ENCODE peak calls at places on chromosomes 7 and 10, in eight cellular contexts. Y is left ventricle myocardium inferior, I is aorta, F is psoas muscle, V is right cardiac atrium, S is PC-3, B is AG09309, H is skeletal muscle cell. K is an unnamed sample.
A peak's percentile ranks its signal among the peaks of the same experiment; 100 is the strongest.

GRCh38 chr7:18302077-18302476 is 193.5 kb upstream of the HDAC9 start:
- DNase-seq in V (no peak), F (no peak), S (no peak), I (no peak), Y (no peak), H (no peak), B (no peak), K (no peak)

GRCh38 chr7:98120559-98120958 is 13.9 kb downstream of the LMTK2 start:
- DNase-seq in B (no peak), F (no peak), I (no peak), V (no peak), S (no peak), H (no peak), Y (no peak), K (no peak)

GRCh38 chr7:79912213-79912633 is 222.4 kb upstream of the GNAI1 start:
- DNase-seq in I (no peak), Y (no peak), S (no peak), B (no peak), F (no peak), H (no peak), V (no peak), K (no peak)

GRCh38 chr7:100799037-100799896 is 28.1 kb downstream of the EPHB4 start:
- DNase-seq in S (peak; percentile 70), B (peak; percentile 10), H (peak; percentile 3), F (no peak), V (peak; percentile 66), Y (peak; percentile 52), I (peak; percentile 67), K (no peak)

GRCh38 chr10:20457656-20458055 is 439.5 kb downstream of the NEBL start:
- DNase-seq in S (no peak), Y (no peak), I (no peak), F (no peak), V (no peak), B (no peak), H (no peak), K (no peak)

GRCh38 chr7:13017325-13017853 is 330.0 kb downstream of the ARL4A start:
- DNase-seq in F (no peak), B (no peak), H (peak; percentile 56), I (no peak), V (no peak), S (peak; percentile 69), Y (no peak), K (no peak)

GRCh38 chr10:117662126-117662525 is 119.6 kb downstream of the EMX2 start:
- DNase-seq in B (no peak), F (no peak), Y (no peak), I (no peak), V (no peak), H (no peak), S (no peak), K (no peak)

GRCh38 chr10:52801951-52802350 is 29.4 kb upstream of the MBL2 start:
- DNase-seq in Y (no peak), H (no peak), B (peak; percentile 23), V (no peak), I (no peak), F (no peak), S (peak; percentile 100), K (peak; percentile 5)

GRCh38 chr10:60524541-60524940 is 134.9 kb upstream of the ANK3 start:
- DNase-seq in H (peak; percentile 93), S (no peak), Y (no peak), V (no peak), B (peak; percentile 53), I (no peak), F (no peak), K (no peak)

GRCh38 chr7:151700621-151701185 is 176.2 kb downstream of the PRKAG2 start:
- DNase-seq in I (no peak), S (no peak), V (no peak), H (peak; percentile 48), Y (peak; percentile 13), B (no peak), F (no peak), K (no peak)

GRCh38 chr7:5226921-5227785 is 37.1 kb downstream of the WIPI2 start:
- DNase-seq in S (no peak), H (no peak), V (no peak), B (no peak), I (peak; percentile 42), F (peak; percentile 40), Y (no peak), K (no peak)

GRCh38 chr7:131103997-131104396 is 223.7 kb upstream of the MKLN1 start:
- DNase-seq in V (no peak), H (peak; percentile 73), S (peak; percentile 9), F (no peak), B (peak; percentile 75), I (no peak), Y (no peak), K (no peak)

GRCh38 chr10:1737222-1738061 is at the start of gene ADARB2:
- DNase-seq in V (no peak), B (no peak), F (no peak), Y (no peak), S (no peak), I (no peak), H (no peak), K (no peak)

GRCh38 chr7:70764004-70764691 is 367.8 kb upstream of the GALNT17 start:
- DNase-seq in B (no peak), H (no peak), F (no peak), Y (no peak), V (no peak), S (no peak), I (no peak), K (no peak)

GRCh38 chr10:122469848-122470247 is 8.5 kb downstream of the HTRA1 start:
- DNase-seq in V (no peak), S (no peak), H (no peak), I (no peak), B (no peak), Y (no peak), F (no peak), K (no peak)

GRCh38 chr10:72228318-72228751 is 12.3 kb upstream of the ASCC1 start:
- DNase-seq in S (no peak), I (no peak), V (no peak), B (no peak), Y (no peak), F (no peak), H (no peak), K (no peak)

GRCh38 chr7:19210883-19211282 is 65.7 kb upstream of the FERD3L start:
- DNase-seq in H (no peak), S (no peak), V (no peak), F (no peak), I (no peak), Y (no peak), B (no peak), K (no peak)

GRCh38 chr7:5677538-5678294 is 103.7 kb downstream of the RNF216 start:
- DNase-seq in B (no peak), Y (peak; percentile 73), V (peak; percentile 69), S (peak; percentile 70), F (peak; percentile 73), I (peak; percentile 79), H (peak; percentile 32), K (no peak)

GRCh38 chr10:2925631-2926030 is 141.7 kb upstream of the PFKP start:
- DNase-seq in B (no peak), V (peak; percentile 72), S (peak; percentile 51), H (peak; percentile 16), I (peak; percentile 85), F (peak; percentile 76), Y (peak; percentile 43), K (no peak)

DNA sequence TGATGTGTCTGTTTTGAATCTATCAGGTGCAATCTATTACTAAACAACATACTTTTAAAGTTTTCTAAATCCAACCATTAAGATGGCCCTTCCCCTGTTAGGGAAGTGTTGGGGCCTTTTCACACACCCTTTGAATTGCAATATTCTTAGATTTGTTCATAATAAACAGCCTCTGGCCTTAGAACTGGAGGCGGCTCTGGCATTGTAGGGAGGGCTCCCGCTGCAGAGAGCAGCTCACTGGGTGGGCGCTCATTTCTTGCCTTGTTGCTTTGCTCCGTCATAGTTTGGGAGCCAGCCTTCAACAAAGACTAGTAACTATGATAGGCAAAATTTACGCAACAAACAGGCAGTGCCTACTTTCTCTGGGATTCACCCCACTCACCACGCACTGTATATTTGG is 4.2 kb upstream of the HOXA10 start:
- DNase-seq in I (no peak), V (no peak), S (no peak), B (no peak), H (no peak), Y (no peak), F (peak; percentile 54), K (no peak)
- H3K4me3 ChIP-seq in I (no peak overlapping the region), V (no peak overlapping the region), S (peak overlapping the region; percentile 84), B (peak overlapping the region; percentile 87), H (peak overlapping the region; percentile 78), Y (no peak overlapping the region), F (peak overlapping the region; percentile 79), K (no peak overlapping the region)

GRCh38 chr7:22879718-22880306 is 57.2 kb upstream of the TOMM7 start:
- DNase-seq in H (no peak), S (no peak), B (no peak), V (no peak), F (no peak), I (no peak), Y (no peak), K (no peak)

GRCh38 chr7:22876986-22877729 is 54.5 kb upstream of the TOMM7 start:
- DNase-seq in V (no peak), B (no peak), H (no peak), F (no peak), Y (no peak), S (no peak), I (no peak), K (no peak)

GRCh38 chr7:22874904-22875303 is 52.3 kb upstream of the TOMM7 start:
- DNase-seq in Y (no peak), B (no peak), F (no peak), I (no peak), H (no peak), V (no peak), S (no peak), K (no peak)

GRCh38 chr7:22875475-22875874 is 52.8 kb upstream of the TOMM7 start:
- DNase-seq in Y (no peak), V (no peak), H (no peak), I (no peak), S (no peak), B (no peak), F (no peak), K (no peak)

DNA sequence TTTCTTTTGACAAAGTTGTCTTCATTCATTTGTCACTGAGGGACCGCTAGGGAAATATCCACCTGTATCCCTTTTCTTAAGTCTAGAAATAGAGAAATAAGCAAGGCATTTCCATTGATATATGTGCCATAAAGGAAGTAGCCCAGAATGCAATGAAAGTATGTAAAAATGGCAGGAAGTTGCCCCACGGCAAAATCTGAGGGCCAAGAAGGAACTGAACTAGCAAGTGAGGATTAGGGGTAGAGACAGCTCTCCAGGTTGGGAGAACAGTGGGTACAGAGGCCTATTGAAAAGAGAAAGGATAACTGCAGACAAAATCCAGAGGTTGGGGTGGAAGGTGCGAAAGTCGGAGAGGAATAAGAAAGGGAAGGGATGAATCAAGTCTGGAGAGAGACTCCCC is 56.6 kb upstream of the TOMM7 start:
- DNase-seq in S (no peak), I (no peak), V (no peak), H (no peak), F (no peak), B (no peak), Y (no peak), K (no peak)
- H3K4me3 ChIP-seq in S (no peak overlapping the region), I (no peak overlapping the region), V (no peak overlapping the region), H (no peak overlapping the region), F (no peak overlapping the region), B (no peak overlapping the region), Y (no peak overlapping the region), K (no peak overlapping the region)

GRCh38 chr10:118725784-118726507 is 28.8 kb downstream of the CACUL1 start:
- DNase-seq in B (no peak), F (no peak), Y (no peak), S (peak; percentile 18), V (no peak), I (no peak), H (no peak), K (no peak)
- H3K4me3 ChIP-seq in B (no peak overlapping the region), F (no peak overlapping the region), Y (no peak overlapping the region), S (no peak overlapping the region), V (no peak overlapping the region), I (no peak overlapping the region), H (no peak overlapping the region), K (no peak overlapping the region)

GRCh38 chr7:128937647-128938523 is at the start of gene IRF5:
- DNase-seq in I (peak; percentile 74), Y (peak; percentile 56), B (no peak), V (peak; percentile 49), F (no peak), H (no peak), S (peak; percentile 66), K (no peak)
- H3K4me3 ChIP-seq in I (peak within 1 kb of the TSS; percentile 60), Y (peak within 1 kb of the TSS; percentile 67), B (peak within 1 kb of the TSS; percentile 47), V (peak within 1 kb of the TSS; percentile 29), F (peak within 1 kb of the TSS; percentile 70), H (peak within 1 kb of the TSS; percentile 42), S (peak within 1 kb of the TSS; percentile 94), K (peak within 1 kb of the TSS; percentile 57)